ENCODE peak calls at places on chromosomes 13 and 19, in four cellular contexts. Q, B, F and X are unnamed samples.

GRCh38 chr13:77776704-77777103 is 79.2 kb downstream of the SLAIN1 start:
- DNase-seq in Q (no peak), B (no peak), F (no peak), X (no peak)

GRCh38 chr19:10439588-10439987 is 19.2 kb downstream of the PDE4A start:
- DNase-seq in Q (no peak), B (no peak), F (no peak), X (no peak)

GRCh38 chr13:109146912-109147624 is 517.7 kb downstream of the MYO16 start:
- DNase-seq in Q (no peak), B (peak; percentile 89), F (peak; percentile 84), X (no peak)

GRCh38 chr19:42473686-42474085 is 30.9 kb upstream of the CXCL17 start:
- DNase-seq in Q (peak; percentile 60), B (no peak), F (no peak), X (no peak)

GRCh38 chr19:7895565-7895964 is 7.3 kb downstream of the LRRC8E start:
- DNase-seq in Q (no peak), B (no peak), F (no peak), X (no peak)

GRCh38 chr13:59880468-59880867 is 283.3 kb downstream of the DIAPH3 start:
- DNase-seq in Q (no peak), B (peak; percentile 28), F (peak; percentile 22), X (no peak)

GRCh38 chr19:2668188-2668763 is 34.2 kb downstream of the GNG7 start:
- DNase-seq in Q (no peak), B (no peak), F (no peak), X (no peak)

GRCh38 chr13:45851171-45851889 is at the start of gene SIAH3:
- DNase-seq in Q (peak; percentile 43), B (no peak), F (peak; percentile 5), X (peak; percentile 2)

GRCh38 chr13:27131202-27131623 is 40.4 kb downstream of the USP12 start:
- DNase-seq in Q (peak; percentile 44), B (peak; percentile 55), F (no peak), X (peak; percentile 31)

GRCh38 chr13:112451512-112452379 is 75.6 kb downstream of the SPACA7 start:
- DNase-seq in Q (peak; percentile 20), B (no peak), F (no peak), X (no peak)

GRCh38 chr13:50334092-50334778 is 319.0 kb downstream of the KCNRG start:
- DNase-seq in Q (no peak), B (no peak), F (peak; percentile 62), X (peak; percentile 34)

GRCh38 chr19:6038634-6039405 is 60.9 kb upstream of the RANBP3 start:
- DNase-seq in Q (no peak), B (peak; percentile 66), F (peak; percentile 28), X (no peak)

GRCh38 chr19:4058696-4059492 is 7.8 kb downstream of the ZBTB7A start:
- DNase-seq in Q (peak; percentile 30), B (no peak), F (no peak), X (no peak)

GRCh38 chr19:13953021-13953531 is 767 bp downstream of the DCAF15 start:
- DNase-seq in Q (peak; percentile 50), B (peak; percentile 39), F (peak; percentile 63), X (no peak)

GRCh38 chr13:28394422-28394821 is 100.5 kb downstream of the FLT1 start:
- DNase-seq in Q (no peak), B (peak; percentile 34), F (peak; percentile 24), X (no peak)

DNA sequence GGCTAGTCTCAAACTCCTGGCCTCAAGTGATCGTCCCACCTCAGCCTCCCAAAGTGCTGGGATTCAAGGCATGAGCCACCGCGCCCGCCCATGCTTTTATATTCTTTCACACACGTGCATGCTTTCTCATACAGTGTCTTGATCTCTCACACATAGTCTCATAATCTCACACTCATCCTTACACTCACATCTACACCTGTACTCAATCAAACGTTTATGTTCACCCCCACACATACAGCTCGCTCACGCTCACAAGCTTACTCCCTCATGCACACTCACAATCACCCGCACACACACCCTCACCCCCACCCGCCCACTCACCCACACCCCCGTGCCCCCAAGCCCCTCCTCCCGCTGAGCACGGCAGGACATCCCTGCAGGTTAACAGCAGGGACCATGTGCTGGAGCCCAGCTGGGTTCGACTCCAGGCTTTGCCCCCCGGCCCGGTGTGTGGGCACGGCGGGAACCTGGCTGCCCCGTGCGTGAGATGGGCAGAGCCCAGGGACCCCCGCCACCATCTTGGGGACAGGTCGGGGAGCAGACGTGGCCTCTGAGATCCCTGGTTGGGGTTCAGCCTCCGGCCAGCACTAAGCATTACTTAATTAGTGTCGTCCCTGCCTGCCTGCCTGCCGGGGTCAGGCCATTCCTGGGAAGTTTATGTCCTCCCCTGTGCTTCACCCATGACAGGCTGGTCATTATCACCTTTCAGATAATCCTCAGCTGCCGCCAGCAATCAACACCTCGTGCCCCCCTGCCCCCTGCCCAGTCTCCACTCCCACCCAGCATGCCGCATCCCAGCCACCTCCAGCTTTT is 11.4 kb downstream of the SBK2 start:
- DNase-seq in Q (no peak), B (no peak), F (no peak), X (no peak)
- H3K23ac ChIP-seq in Q (no peak overlapping the region), B (no peak overlapping the region), F (no peak overlapping the region), X (no peak overlapping the region)

GRCh38 chr13:37546087-37546486 is 52.5 kb downstream of the POSTN start:
- DNase-seq in Q (peak; percentile 39), B (no peak), F (no peak), X (no peak)
- H3K4ac ChIP-seq in Q (no peak overlapping the region), B (no peak overlapping the region), F (no peak overlapping the region), X (no peak overlapping the region)

DNA sequence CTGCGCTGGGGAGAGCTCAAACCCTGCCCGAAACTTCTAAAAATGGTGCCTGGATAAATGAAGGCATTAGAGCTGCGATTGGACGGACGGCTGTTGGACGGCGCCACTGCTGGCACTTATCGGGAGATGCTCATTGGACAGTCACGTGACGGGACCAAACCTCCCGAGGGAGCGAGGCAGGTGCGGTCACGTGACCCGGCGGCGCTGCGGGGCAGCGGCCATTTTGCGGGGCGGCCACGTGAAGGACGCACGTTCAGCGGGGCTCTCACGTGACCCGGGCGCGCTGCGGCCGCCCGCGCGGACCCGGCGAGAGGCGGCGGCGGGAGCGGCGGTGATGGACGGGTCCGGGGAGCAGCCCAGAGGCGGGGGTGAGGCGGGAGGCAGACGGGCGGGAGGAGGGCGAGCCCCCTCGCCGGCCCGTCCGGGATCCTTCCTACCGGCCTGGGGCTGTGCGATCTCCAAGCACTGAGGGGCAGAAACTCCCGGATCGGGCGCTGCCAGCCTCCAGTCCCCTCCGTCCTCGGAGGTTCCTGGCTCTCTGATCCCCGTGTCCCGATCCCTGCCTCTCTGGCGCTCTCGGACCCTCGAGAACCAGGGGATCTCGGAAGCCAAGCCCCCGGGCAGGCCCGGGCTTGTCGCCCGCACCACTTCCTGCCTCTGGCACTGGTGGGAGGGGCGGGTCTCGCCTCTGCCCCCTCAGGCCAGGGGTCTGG is at the start of gene BAX:
- DNase-seq in Q (peak; percentile 99), B (peak; percentile 93), F (peak; percentile 92), X (peak; percentile 98)
- H3K14ac ChIP-seq in Q (peak within 1 kb of the TSS; percentile 81), B (peak within 1 kb of the TSS; percentile 100), F (peak within 1 kb of the TSS; percentile 76), X (peak within 1 kb of the TSS; percentile 98)

GRCh38 chr19:54452626-54453025 is 3.6 kb downstream of the LENG8 start:
- DNase-seq in Q (no peak), B (no peak), F (no peak), X (no peak)

GRCh38 chr19:54453921-54454780 is 5.2 kb downstream of the LENG8 start:
- DNase-seq in Q (no peak), B (no peak), F (no peak), X (no peak)

GRCh38 chr19:54451331-54451871 is 2.4 kb downstream of the LENG8 start:
- DNase-seq in Q (no peak), B (no peak), F (peak; percentile 36), X (no peak)

GRCh38 chr19:54449701-54450069 is 686 bp downstream of the LENG8 start:
- DNase-seq in Q (no peak), B (peak; percentile 37), F (peak; percentile 58), X (peak; percentile 46)

GRCh38 chr19:54451997-54452396 is 3.0 kb downstream of the LENG8 start:
- DNase-seq in Q (no peak), B (no peak), F (no peak), X (no peak)
- H3K23ac ChIP-seq in Q (no peak overlapping the region), B (no peak overlapping the region), F (no peak overlapping the region), X (no peak overlapping the region)